ENCODE peak calls at places on chromosomes 7 and 10, in five cellular contexts. One of them, this sample, is unnamed.

GRCh38 chr10:113086282-113086681 is 136.2 kb downstream of the TCF7L2 start:
- DNase-seq in heart left ventricle: no peak
- DNase-seq in IMR-90: no peak
- DNase-seq in keratinocyte: no peak
- DNase-seq in mammary epithelial cell: no peak
- DNase-seq in this sample: no peak

GRCh38 chr7:39509441-39509840 is 56.8 kb upstream of the YAE1 start:
- DNase-seq in heart left ventricle: no peak
- DNase-seq in IMR-90: no peak
- DNase-seq in keratinocyte: no peak
- DNase-seq in mammary epithelial cell: no peak
- DNase-seq in this sample: no peak

GRCh38 chr7:101066141-101066857 is 19.0 kb upstream of the TRIM56 start:
- DNase-seq in heart left ventricle: no peak
- DNase-seq in IMR-90: no peak
- DNase-seq in keratinocyte: no peak
- DNase-seq in mammary epithelial cell: peak
- DNase-seq in this sample: no peak

GRCh38 chr7:104584620-104585019 is 256.2 kb downstream of the LHFPL3 start:
- DNase-seq in heart left ventricle: no peak
- DNase-seq in IMR-90: no peak
- DNase-seq in keratinocyte: no peak
- DNase-seq in mammary epithelial cell: no peak
- DNase-seq in this sample: no peak

GRCh38 chr10:49066944-49067730 is 48.2 kb downstream of the VSTM4 start:
- DNase-seq in heart left ventricle: no peak
- DNase-seq in IMR-90: no peak
- DNase-seq in keratinocyte: no peak
- DNase-seq in mammary epithelial cell: no peak
- DNase-seq in this sample: no peak

GRCh38 chr10:34119456-34119855 is 695.6 kb downstream of the PARD3 start:
- DNase-seq in heart left ventricle: no peak
- DNase-seq in IMR-90: no peak
- DNase-seq in keratinocyte: no peak
- DNase-seq in mammary epithelial cell: no peak
- DNase-seq in this sample: no peak

GRCh38 chr10:124299726-124300125 is 119.0 kb downstream of the OAT start:
- DNase-seq in heart left ventricle: no peak
- DNase-seq in IMR-90: no peak
- DNase-seq in keratinocyte: no peak
- DNase-seq in mammary epithelial cell: peak
- DNase-seq in this sample: no peak

GRCh38 chr10:36592964-36593363 is 532.4 kb upstream of the ANKRD30A start:
- DNase-seq in heart left ventricle: no peak
- DNase-seq in IMR-90: no peak
- DNase-seq in keratinocyte: no peak
- DNase-seq in mammary epithelial cell: no peak
- DNase-seq in this sample: no peak

GRCh38 chr10:71176661-71177060 is 35.7 kb upstream of the UNC5B start:
- DNase-seq in heart left ventricle: no peak
- DNase-seq in IMR-90: no peak
- DNase-seq in keratinocyte: no peak
- DNase-seq in mammary epithelial cell: no peak
- DNase-seq in this sample: no peak

GRCh38 chr7:142357953-142358520 is 100.2 kb upstream of the PRSS58 start:
- DNase-seq in heart left ventricle: no peak
- DNase-seq in IMR-90: peak
- DNase-seq in keratinocyte: no peak
- DNase-seq in mammary epithelial cell: peak
- DNase-seq in this sample: no peak

GRCh38 chr7:13641699-13642098 is 347.8 kb downstream of the ETV1 start:
- DNase-seq in heart left ventricle: no peak
- DNase-seq in IMR-90: peak
- DNase-seq in keratinocyte: no peak
- DNase-seq in mammary epithelial cell: no peak
- DNase-seq in this sample: peak

GRCh38 chr10:7111574-7111973 is 299.3 kb downstream of the SFMBT2 start:
- DNase-seq in heart left ventricle: no peak
- DNase-seq in IMR-90: peak
- DNase-seq in keratinocyte: peak
- DNase-seq in mammary epithelial cell: peak
- DNase-seq in this sample: peak

GRCh38 chr7:26910221-26910620 is 45.8 kb upstream of the SKAP2 start:
- DNase-seq in heart left ventricle: peak
- DNase-seq in IMR-90: peak
- DNase-seq in keratinocyte: no peak
- DNase-seq in mammary epithelial cell: peak
- DNase-seq in this sample: no peak

GRCh38 chr10:122279725-122280141 is 8.6 kb downstream of the BTBD16 start:
- DNase-seq in heart left ventricle: peak
- DNase-seq in IMR-90: peak
- DNase-seq in keratinocyte: no peak
- DNase-seq in mammary epithelial cell: peak
- DNase-seq in this sample: no peak

GRCh38 chr10:122019414-122019975 is 30.5 kb downstream of the TACC2 start:
- DNase-seq in heart left ventricle: no peak
- DNase-seq in IMR-90: no peak
- DNase-seq in keratinocyte: peak
- DNase-seq in mammary epithelial cell: peak
- DNase-seq in this sample: peak

GRCh38 chr10:118721005-118721876 is 33.5 kb downstream of the CACUL1 start:
- DNase-seq in heart left ventricle: peak
- DNase-seq in IMR-90: peak
- DNase-seq in keratinocyte: no peak
- DNase-seq in mammary epithelial cell: peak
- DNase-seq in this sample: no peak

GRCh38 chr10:12350167-12350872 is 973 bp downstream of the CAMK1D start:
- DNase-seq in heart left ventricle: peak
- DNase-seq in IMR-90: peak
- DNase-seq in keratinocyte: no peak
- DNase-seq in mammary epithelial cell: peak
- DNase-seq in this sample: no peak

GRCh38 chr7:23247602-23248335 is 1.2 kb downstream of the GPNMB start:
- DNase-seq in heart left ventricle: peak
- DNase-seq in IMR-90: no peak
- DNase-seq in keratinocyte: no peak
- DNase-seq in mammary epithelial cell: no peak
- DNase-seq in this sample: no peak

GRCh38 chr7:42189535-42189934 is 47.5 kb downstream of the GLI3 start:
- DNase-seq in heart left ventricle: no peak
- DNase-seq in IMR-90: peak
- DNase-seq in keratinocyte: peak
- DNase-seq in mammary epithelial cell: peak
- DNase-seq in this sample: no peak

GRCh38 chr7:130208511-130208910 is 851 bp downstream of the SSMEM1 start:
- DNase-seq in heart left ventricle: no peak
- DNase-seq in IMR-90: peak
- DNase-seq in keratinocyte: no peak
- DNase-seq in mammary epithelial cell: no peak
- DNase-seq in this sample: no peak

GRCh38 chr10:43206391-43207235 is 60.3 kb downstream of the RASGEF1A start:
- DNase-seq in heart left ventricle: peak
- DNase-seq in IMR-90: no peak
- DNase-seq in keratinocyte: no peak
- DNase-seq in mammary epithelial cell: no peak
- DNase-seq in this sample: no peak

GRCh38 chr7:132080967-132081668 is 495.2 kb downstream of the PLXNA4 start:
- DNase-seq in heart left ventricle: no peak
- DNase-seq in IMR-90: peak
- DNase-seq in keratinocyte: no peak
- DNase-seq in mammary epithelial cell: no peak
- DNase-seq in this sample: no peak

DNA sequence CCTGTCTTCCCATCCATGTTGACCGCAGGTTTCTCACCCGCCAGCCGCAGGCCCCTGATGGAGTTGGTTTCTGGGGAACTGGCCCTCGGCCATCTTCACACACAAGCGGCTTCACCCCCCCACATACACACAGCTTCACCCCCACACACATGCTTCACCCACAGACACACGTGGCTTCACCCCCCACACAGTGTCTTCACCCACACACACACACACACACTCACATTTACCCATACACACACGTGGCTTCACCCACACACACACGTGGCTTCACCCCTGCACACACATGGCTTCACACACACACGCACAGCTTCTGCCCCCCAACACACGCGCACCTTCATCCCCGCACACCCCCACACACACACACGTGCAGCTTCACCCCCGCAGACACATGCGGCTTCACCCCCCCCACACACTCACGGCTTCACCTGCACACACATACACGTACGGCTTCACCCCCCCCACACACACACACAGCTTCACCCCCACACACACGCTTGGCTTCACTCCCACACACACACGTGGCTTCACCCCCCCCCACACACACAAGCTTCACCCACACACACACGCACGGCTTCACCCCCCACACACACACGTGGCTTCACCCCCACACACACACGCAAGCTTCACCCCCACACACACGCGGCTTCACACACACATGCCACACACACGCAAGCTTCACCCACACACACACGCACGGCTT is 82.5 kb downstream of the NKX6-2 start:
- DNase-seq in heart left ventricle: no peak
- DNase-seq in IMR-90: no peak
- DNase-seq in keratinocyte: no peak
- DNase-seq in mammary epithelial cell: no peak
- DNase-seq in this sample: no peak
- H3K27ac ChIP-seq in heart left ventricle: no peak
- H3K27ac ChIP-seq in IMR-90: no peak
- H3K27ac ChIP-seq in keratinocyte: no peak
- H3K27ac ChIP-seq in mammary epithelial cell: no peak
- H3K27ac ChIP-seq in this sample: no peak

GRCh38 chr10:110571093-110571743 is 3.7 kb downstream of the SMC3 start:
- DNase-seq in heart left ventricle: no peak
- DNase-seq in IMR-90: no peak
- DNase-seq in keratinocyte: no peak
- DNase-seq in mammary epithelial cell: no peak
- DNase-seq in this sample: no peak

GRCh38 chr10:110572862-110573261 is 5.4 kb downstream of the SMC3 start:
- DNase-seq in heart left ventricle: no peak
- DNase-seq in IMR-90: no peak
- DNase-seq in keratinocyte: no peak
- DNase-seq in mammary epithelial cell: no peak
- DNase-seq in this sample: no peak

GRCh38 chr10:110576220-110576619 is 8.7 kb downstream of the SMC3 start:
- DNase-seq in heart left ventricle: no peak
- DNase-seq in IMR-90: peak
- DNase-seq in keratinocyte: peak
- DNase-seq in mammary epithelial cell: peak
- DNase-seq in this sample: no peak

GRCh38 chr10:110574420-110574819 is 6.9 kb downstream of the SMC3 start:
- DNase-seq in heart left ventricle: no peak
- DNase-seq in IMR-90: no peak
- DNase-seq in keratinocyte: no peak
- DNase-seq in mammary epithelial cell: no peak
- DNase-seq in this sample: no peak

DNA sequence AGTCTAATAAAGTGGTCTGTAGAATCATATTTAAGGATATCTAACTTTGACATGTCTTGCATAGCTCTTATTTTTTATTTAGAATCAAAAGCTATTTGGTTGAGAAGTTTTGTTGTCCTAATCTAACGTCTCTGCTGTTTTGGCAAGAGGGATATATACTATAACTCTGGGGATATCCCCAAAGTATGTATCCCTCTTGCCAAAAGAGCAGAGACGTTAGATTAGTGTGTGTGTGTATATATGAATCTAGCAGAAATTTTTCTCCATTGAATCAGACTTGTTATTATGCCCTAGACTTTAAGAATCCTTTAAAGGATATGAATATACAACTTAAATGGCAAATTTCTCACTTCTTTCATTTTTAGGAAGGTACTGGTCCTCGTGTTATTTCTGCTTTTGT is 9.6 kb downstream of the SMC3 start:
- DNase-seq in heart left ventricle: no peak
- DNase-seq in IMR-90: peak
- DNase-seq in keratinocyte: no peak
- DNase-seq in mammary epithelial cell: no peak
- DNase-seq in this sample: no peak
- H3K27ac ChIP-seq in heart left ventricle: no peak
- H3K27ac ChIP-seq in IMR-90: peak
- H3K27ac ChIP-seq in keratinocyte: no peak
- H3K27ac ChIP-seq in mammary epithelial cell: no peak
- H3K27ac ChIP-seq in this sample: no peak

DNA sequence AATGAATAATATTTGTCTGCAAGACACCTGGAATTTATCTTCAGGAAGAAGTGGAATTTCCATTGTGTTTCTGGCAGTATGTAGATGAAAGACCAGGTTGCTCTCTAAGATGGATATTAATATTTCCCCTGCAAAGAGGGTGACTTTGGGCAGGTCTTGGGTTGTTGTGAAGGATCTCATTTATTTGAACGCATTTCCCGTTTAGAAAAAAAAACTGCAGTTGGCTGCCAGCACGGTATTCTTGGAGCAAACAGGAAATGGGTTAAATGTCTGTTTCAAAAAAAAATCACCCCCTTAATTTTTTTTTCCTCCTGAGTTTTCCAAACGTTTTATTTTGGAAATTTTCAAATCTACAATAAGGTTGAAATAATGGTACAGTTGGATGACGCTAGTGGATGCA is 11.5 kb downstream of the EIF4H start:
- DNase-seq in heart left ventricle: no peak
- DNase-seq in IMR-90: no peak
- DNase-seq in keratinocyte: no peak
- DNase-seq in mammary epithelial cell: no peak
- DNase-seq in this sample: no peak
- H3K27ac ChIP-seq in heart left ventricle: peak
- H3K27ac ChIP-seq in IMR-90: no peak
- H3K27ac ChIP-seq in keratinocyte: no peak
- H3K27ac ChIP-seq in mammary epithelial cell: no peak
- H3K27ac ChIP-seq in this sample: no peak

DNA sequence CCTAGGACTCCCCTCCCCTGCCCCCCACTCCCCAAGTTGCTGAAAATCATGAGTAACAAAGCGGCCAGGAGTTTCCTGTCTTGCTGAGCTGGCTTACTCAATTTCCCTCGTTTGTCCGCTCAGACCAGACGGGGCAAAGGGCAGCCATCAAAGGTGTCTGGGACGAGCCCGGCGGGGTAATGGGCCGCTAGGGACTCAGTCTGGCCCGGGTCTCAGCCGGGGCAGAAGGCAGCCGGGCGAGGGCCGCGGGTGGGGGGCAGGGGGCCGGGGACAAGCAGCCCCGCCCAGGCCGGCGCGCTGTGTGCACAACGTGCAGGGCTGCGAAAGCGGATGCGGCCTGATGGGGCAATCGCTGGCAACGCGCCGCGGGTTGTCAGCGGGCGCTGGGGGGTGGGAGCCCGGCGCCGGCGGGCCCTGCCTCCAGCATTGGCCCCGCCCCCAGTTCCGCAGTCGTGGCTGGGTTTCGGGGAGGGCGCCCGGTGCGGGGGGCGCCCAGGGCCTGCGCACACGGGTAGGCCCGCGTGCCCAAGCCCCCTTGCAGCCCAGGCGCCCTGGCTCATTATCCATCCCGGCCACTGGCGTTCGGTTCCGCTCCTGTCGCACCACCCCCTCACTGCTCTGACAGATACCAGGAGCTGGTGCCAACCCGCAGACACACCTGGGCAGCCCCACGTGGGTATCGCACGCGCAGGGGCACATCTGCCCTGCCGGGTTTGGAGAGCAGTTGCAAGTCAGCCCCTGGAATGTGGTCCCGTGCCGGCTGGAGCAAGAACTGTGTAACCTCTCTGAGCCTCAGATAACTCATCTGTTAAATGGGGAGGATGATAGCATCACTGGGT is 35.1 kb downstream of the DNAJB12 start:
- DNase-seq in heart left ventricle: peak
- DNase-seq in IMR-90: peak
- DNase-seq in keratinocyte: peak
- DNase-seq in mammary epithelial cell: peak
- DNase-seq in this sample: peak
- H3K27ac ChIP-seq in heart left ventricle: peak
- H3K27ac ChIP-seq in IMR-90: peak
- H3K27ac ChIP-seq in keratinocyte: peak
- H3K27ac ChIP-seq in mammary epithelial cell: peak
- H3K27ac ChIP-seq in this sample: peak

This sample was measured in epithelial cell of prostate.